ENCODE peak calls at places on chromosomes 12 and 14, in six cellular contexts. One of them, this sample, is unnamed.

GRCh38 chr12:70251226-70251625 is 8.0 kb downstream of the CNOT2 start:
- DNase-seq in astrocyte of the spinal cord: no peak
- DNase-seq in EL: no peak
- DNase-seq in H4: no peak
- DNase-seq in CD4-positive, CD25-positive, alpha-beta regulatory T cell: no peak
- DNase-seq in activated T-cell treated with anti-CD3 and anti-CD28 coated beads, Interleukin-2, amount 50 U/mL, for 1 hour: no peak
- DNase-seq in this sample: no peak

GRCh38 chr14:104212206-104213095 is 74.1 kb downstream of the KIF26A start:
- DNase-seq in activated T-cell treated with anti-CD3 and anti-CD28 coated beads, Interleukin-2, amount 50 U/mL, for 1 hour: no peak
- DNase-seq in H4: no peak
- DNase-seq in astrocyte of the spinal cord: no peak
- DNase-seq in EL: no peak
- DNase-seq in CD4-positive, CD25-positive, alpha-beta regulatory T cell: no peak
- DNase-seq in this sample: no peak

GRCh38 chr14:99174920-99175319 is 97.1 kb downstream of the BCL11B start:
- DNase-seq in EL: no peak
- DNase-seq in H4: no peak
- DNase-seq in CD4-positive, CD25-positive, alpha-beta regulatory T cell: no peak
- DNase-seq in activated T-cell treated with anti-CD3 and anti-CD28 coated beads, Interleukin-2, amount 50 U/mL, for 1 hour: no peak
- DNase-seq in astrocyte of the spinal cord: no peak
- DNase-seq in this sample: no peak

GRCh38 chr12:92059976-92060375 is 85.7 kb downstream of the BTG1 start:
- DNase-seq in astrocyte of the spinal cord: peak
- DNase-seq in EL: peak
- DNase-seq in CD4-positive, CD25-positive, alpha-beta regulatory T cell: no peak
- DNase-seq in H4: peak
- DNase-seq in activated T-cell treated with anti-CD3 and anti-CD28 coated beads, Interleukin-2, amount 50 U/mL, for 1 hour: no peak
- DNase-seq in this sample: no peak

GRCh38 chr14:75833326-75834020 is 148.3 kb downstream of the TGFB3 start:
- DNase-seq in EL: peak
- DNase-seq in CD4-positive, CD25-positive, alpha-beta regulatory T cell: no peak
- DNase-seq in H4: no peak
- DNase-seq in astrocyte of the spinal cord: no peak
- DNase-seq in activated T-cell treated with anti-CD3 and anti-CD28 coated beads, Interleukin-2, amount 50 U/mL, for 1 hour: no peak
- DNase-seq in this sample: no peak

GRCh38 chr12:123388948-123389559 is 5.1 kb downstream of the KMT5A start:
- DNase-seq in CD4-positive, CD25-positive, alpha-beta regulatory T cell: no peak
- DNase-seq in H4: no peak
- DNase-seq in activated T-cell treated with anti-CD3 and anti-CD28 coated beads, Interleukin-2, amount 50 U/mL, for 1 hour: no peak
- DNase-seq in astrocyte of the spinal cord: no peak
- DNase-seq in EL: no peak
- DNase-seq in this sample: no peak

GRCh38 chr12:103495158-103495782 is 498 bp downstream of the C12orf42 start:
- DNase-seq in astrocyte of the spinal cord: no peak
- DNase-seq in EL: no peak
- DNase-seq in H4: no peak
- DNase-seq in CD4-positive, CD25-positive, alpha-beta regulatory T cell: peak
- DNase-seq in activated T-cell treated with anti-CD3 and anti-CD28 coated beads, Interleukin-2, amount 50 U/mL, for 1 hour: peak
- DNase-seq in this sample: no peak

GRCh38 chr12:66467932-66468331 is 165.6 kb downstream of the HELB start:
- DNase-seq in astrocyte of the spinal cord: no peak
- DNase-seq in activated T-cell treated with anti-CD3 and anti-CD28 coated beads, Interleukin-2, amount 50 U/mL, for 1 hour: no peak
- DNase-seq in H4: no peak
- DNase-seq in EL: peak
- DNase-seq in CD4-positive, CD25-positive, alpha-beta regulatory T cell: no peak
- DNase-seq in this sample: no peak

GRCh38 chr12:81759215-81759991 is at the start of gene PPFIA2:
- DNase-seq in astrocyte of the spinal cord: peak
- DNase-seq in activated T-cell treated with anti-CD3 and anti-CD28 coated beads, Interleukin-2, amount 50 U/mL, for 1 hour: peak
- DNase-seq in EL: no peak
- DNase-seq in CD4-positive, CD25-positive, alpha-beta regulatory T cell: no peak
- DNase-seq in H4: peak
- DNase-seq in this sample: no peak

GRCh38 chr12:22821985-22822384 is 197.0 kb downstream of the ETNK1 start:
- DNase-seq in activated T-cell treated with anti-CD3 and anti-CD28 coated beads, Interleukin-2, amount 50 U/mL, for 1 hour: no peak
- DNase-seq in CD4-positive, CD25-positive, alpha-beta regulatory T cell: no peak
- DNase-seq in EL: peak
- DNase-seq in astrocyte of the spinal cord: peak
- DNase-seq in H4: no peak
- DNase-seq in this sample: no peak

GRCh38 chr12:57864811-57865751 is 18.6 kb upstream of the CTDSP2 start:
- DNase-seq in activated T-cell treated with anti-CD3 and anti-CD28 coated beads, Interleukin-2, amount 50 U/mL, for 1 hour: peak
- DNase-seq in EL: peak
- DNase-seq in CD4-positive, CD25-positive, alpha-beta regulatory T cell: no peak
- DNase-seq in H4: peak
- DNase-seq in astrocyte of the spinal cord: peak
- DNase-seq in this sample: peak